ENCODE peak calls at places on chromosomes 5 and 9, in nine cellular contexts. One of them, this sample, is unnamed.

GRCh38 chr5:68252678-68253520 is 37.3 kb downstream of the PIK3R1 start:
- DNase-seq in NCI-H146: peak
- DNase-seq in brain microvascular endothelial cell: peak
- DNase-seq in stimulated activated CD4-positive, alpha-beta T cell treated with anti-CD3 and anti-CD28 coated beads, Interleukin-12 subunit alpha, Interleukin-12 subunit beta, amount 100 ng/mL, for 24 hours: peak
- DNase-seq in iris pigment epithelial cell: peak
- DNase-seq in HepG2: peak
- DNase-seq in ovary: peak
- DNase-seq in kidney glomerular epithelial cell: peak
- DNase-seq in RCC 7860: peak
- DNase-seq in this sample: peak

GRCh38 chr5:133236541-133236951 is 184.7 kb downstream of the HSPA4 start:
- DNase-seq in NCI-H146: no peak
- DNase-seq in ovary: no peak
- DNase-seq in iris pigment epithelial cell: no peak
- DNase-seq in stimulated activated CD4-positive, alpha-beta T cell treated with anti-CD3 and anti-CD28 coated beads, Interleukin-12 subunit alpha, Interleukin-12 subunit beta, amount 100 ng/mL, for 24 hours: no peak
- DNase-seq in HepG2: no peak
- DNase-seq in RCC 7860: no peak
- DNase-seq in brain microvascular endothelial cell: no peak
- DNase-seq in kidney glomerular epithelial cell: no peak
- DNase-seq in this sample: no peak

GRCh38 chr9:125551781-125552180 is 155.2 kb downstream of the MAPKAP1 start:
- DNase-seq in RCC 7860: no peak
- DNase-seq in iris pigment epithelial cell: no peak
- DNase-seq in brain microvascular endothelial cell: no peak
- DNase-seq in stimulated activated CD4-positive, alpha-beta T cell treated with anti-CD3 and anti-CD28 coated beads, Interleukin-12 subunit alpha, Interleukin-12 subunit beta, amount 100 ng/mL, for 24 hours: no peak
- DNase-seq in NCI-H146: no peak
- DNase-seq in kidney glomerular epithelial cell: no peak
- DNase-seq in ovary: no peak
- DNase-seq in HepG2: no peak
- DNase-seq in this sample: no peak

GRCh38 chr5:171420429-171421231 is 1.2 kb downstream of the FGF18 start:
- DNase-seq in ovary: peak
- DNase-seq in stimulated activated CD4-positive, alpha-beta T cell treated with anti-CD3 and anti-CD28 coated beads, Interleukin-12 subunit alpha, Interleukin-12 subunit beta, amount 100 ng/mL, for 24 hours: no peak
- DNase-seq in iris pigment epithelial cell: peak
- DNase-seq in NCI-H146: peak
- DNase-seq in RCC 7860: no peak
- DNase-seq in brain microvascular endothelial cell: peak
- DNase-seq in kidney glomerular epithelial cell: no peak
- DNase-seq in HepG2: no peak
- DNase-seq in this sample: no peak

GRCh38 chr5:52922384-52922783 is 66.8 kb upstream of the ITGA2 start:
- DNase-seq in NCI-H146: no peak
- DNase-seq in iris pigment epithelial cell: peak
- DNase-seq in brain microvascular endothelial cell: peak
- DNase-seq in ovary: no peak
- DNase-seq in RCC 7860: peak
- DNase-seq in stimulated activated CD4-positive, alpha-beta T cell treated with anti-CD3 and anti-CD28 coated beads, Interleukin-12 subunit alpha, Interleukin-12 subunit beta, amount 100 ng/mL, for 24 hours: no peak
- DNase-seq in kidney glomerular epithelial cell: peak
- DNase-seq in HepG2: peak
- DNase-seq in this sample: no peak

GRCh38 chr5:154721476-154722058 is 33.6 kb upstream of the LARP1 start:
- DNase-seq in RCC 7860: no peak
- DNase-seq in brain microvascular endothelial cell: no peak
- DNase-seq in ovary: no peak
- DNase-seq in NCI-H146: no peak
- DNase-seq in stimulated activated CD4-positive, alpha-beta T cell treated with anti-CD3 and anti-CD28 coated beads, Interleukin-12 subunit alpha, Interleukin-12 subunit beta, amount 100 ng/mL, for 24 hours: no peak
- DNase-seq in kidney glomerular epithelial cell: no peak
- DNase-seq in iris pigment epithelial cell: no peak
- DNase-seq in HepG2: no peak
- DNase-seq in this sample: no peak

GRCh38 chr5:126808619-126809018 is 31.7 kb downstream of the LMNB1 start:
- DNase-seq in stimulated activated CD4-positive, alpha-beta T cell treated with anti-CD3 and anti-CD28 coated beads, Interleukin-12 subunit alpha, Interleukin-12 subunit beta, amount 100 ng/mL, for 24 hours: no peak
- DNase-seq in kidney glomerular epithelial cell: peak
- DNase-seq in brain microvascular endothelial cell: peak
- DNase-seq in HepG2: peak
- DNase-seq in iris pigment epithelial cell: peak
- DNase-seq in RCC 7860: peak
- DNase-seq in ovary: no peak
- DNase-seq in NCI-H146: peak
- DNase-seq in this sample: no peak

GRCh38 chr9:122213102-122213588 is 15.6 kb downstream of the LHX6 start:
- DNase-seq in RCC 7860: no peak
- DNase-seq in brain microvascular endothelial cell: no peak
- DNase-seq in ovary: no peak
- DNase-seq in stimulated activated CD4-positive, alpha-beta T cell treated with anti-CD3 and anti-CD28 coated beads, Interleukin-12 subunit alpha, Interleukin-12 subunit beta, amount 100 ng/mL, for 24 hours: no peak
- DNase-seq in HepG2: no peak
- DNase-seq in kidney glomerular epithelial cell: no peak
- DNase-seq in NCI-H146: no peak
- DNase-seq in iris pigment epithelial cell: no peak
- DNase-seq in this sample: no peak

GRCh38 chr5:150401376-150402201 is 11.1 kb downstream of the CD74 start:
- DNase-seq in kidney glomerular epithelial cell: no peak
- DNase-seq in ovary: no peak
- DNase-seq in NCI-H146: no peak
- DNase-seq in stimulated activated CD4-positive, alpha-beta T cell treated with anti-CD3 and anti-CD28 coated beads, Interleukin-12 subunit alpha, Interleukin-12 subunit beta, amount 100 ng/mL, for 24 hours: no peak
- DNase-seq in RCC 7860: no peak
- DNase-seq in brain microvascular endothelial cell: no peak
- DNase-seq in HepG2: no peak
- DNase-seq in iris pigment epithelial cell: no peak
- DNase-seq in this sample: no peak

GRCh38 chr5:31827862-31828261 is 188.9 kb downstream of the PDZD2 start:
- DNase-seq in HepG2: no peak
- DNase-seq in ovary: no peak
- DNase-seq in brain microvascular endothelial cell: no peak
- DNase-seq in NCI-H146: no peak
- DNase-seq in stimulated activated CD4-positive, alpha-beta T cell treated with anti-CD3 and anti-CD28 coated beads, Interleukin-12 subunit alpha, Interleukin-12 subunit beta, amount 100 ng/mL, for 24 hours: no peak
- DNase-seq in kidney glomerular epithelial cell: no peak
- DNase-seq in iris pigment epithelial cell: peak
- DNase-seq in RCC 7860: peak
- DNase-seq in this sample: no peak

GRCh38 chr5:163867738-163868137 is 362.3 kb downstream of the MAT2B start:
- DNase-seq in ovary: no peak
- DNase-seq in kidney glomerular epithelial cell: no peak
- DNase-seq in stimulated activated CD4-positive, alpha-beta T cell treated with anti-CD3 and anti-CD28 coated beads, Interleukin-12 subunit alpha, Interleukin-12 subunit beta, amount 100 ng/mL, for 24 hours: no peak
- DNase-seq in NCI-H146: no peak
- DNase-seq in HepG2: no peak
- DNase-seq in RCC 7860: no peak
- DNase-seq in brain microvascular endothelial cell: peak
- DNase-seq in iris pigment epithelial cell: peak
- DNase-seq in this sample: no peak

GRCh38 chr9:16175461-16175860 is 622.6 kb downstream of the CCDC171 start:
- DNase-seq in ovary: no peak
- DNase-seq in brain microvascular endothelial cell: no peak
- DNase-seq in kidney glomerular epithelial cell: no peak
- DNase-seq in NCI-H146: no peak
- DNase-seq in stimulated activated CD4-positive, alpha-beta T cell treated with anti-CD3 and anti-CD28 coated beads, Interleukin-12 subunit alpha, Interleukin-12 subunit beta, amount 100 ng/mL, for 24 hours: no peak
- DNase-seq in RCC 7860: no peak
- DNase-seq in HepG2: no peak
- DNase-seq in iris pigment epithelial cell: no peak
- DNase-seq in this sample: no peak

GRCh38 chr5:72291601-72292000 is 28.4 kb downstream of the MRPS27 start:
- DNase-seq in brain microvascular endothelial cell: no peak
- DNase-seq in NCI-H146: peak
- DNase-seq in iris pigment epithelial cell: no peak
- DNase-seq in HepG2: no peak
- DNase-seq in stimulated activated CD4-positive, alpha-beta T cell treated with anti-CD3 and anti-CD28 coated beads, Interleukin-12 subunit alpha, Interleukin-12 subunit beta, amount 100 ng/mL, for 24 hours: no peak
- DNase-seq in RCC 7860: no peak
- DNase-seq in kidney glomerular epithelial cell: no peak
- DNase-seq in ovary: no peak
- DNase-seq in this sample: no peak

GRCh38 chr5:152113401-152113800 is 188.8 kb upstream of the GLRA1 start:
- DNase-seq in RCC 7860: no peak
- DNase-seq in HepG2: no peak
- DNase-seq in stimulated activated CD4-positive, alpha-beta T cell treated with anti-CD3 and anti-CD28 coated beads, Interleukin-12 subunit alpha, Interleukin-12 subunit beta, amount 100 ng/mL, for 24 hours: peak
- DNase-seq in NCI-H146: no peak
- DNase-seq in brain microvascular endothelial cell: peak
- DNase-seq in iris pigment epithelial cell: no peak
- DNase-seq in ovary: no peak
- DNase-seq in kidney glomerular epithelial cell: no peak
- DNase-seq in this sample: peak

GRCh38 chr5:42168091-42168670 is 243.1 kb downstream of the FBXO4 start:
- DNase-seq in NCI-H146: no peak
- DNase-seq in HepG2: no peak
- DNase-seq in kidney glomerular epithelial cell: no peak
- DNase-seq in iris pigment epithelial cell: no peak
- DNase-seq in brain microvascular endothelial cell: no peak
- DNase-seq in RCC 7860: no peak
- DNase-seq in stimulated activated CD4-positive, alpha-beta T cell treated with anti-CD3 and anti-CD28 coated beads, Interleukin-12 subunit alpha, Interleukin-12 subunit beta, amount 100 ng/mL, for 24 hours: no peak
- DNase-seq in ovary: no peak
- DNase-seq in this sample: no peak

GRCh38 chr5:158669275-158669674 is 430.4 kb downstream of the EBF1 start:
- DNase-seq in kidney glomerular epithelial cell: no peak
- DNase-seq in NCI-H146: no peak
- DNase-seq in RCC 7860: no peak
- DNase-seq in iris pigment epithelial cell: no peak
- DNase-seq in stimulated activated CD4-positive, alpha-beta T cell treated with anti-CD3 and anti-CD28 coated beads, Interleukin-12 subunit alpha, Interleukin-12 subunit beta, amount 100 ng/mL, for 24 hours: no peak
- DNase-seq in HepG2: no peak
- DNase-seq in ovary: no peak
- DNase-seq in brain microvascular endothelial cell: no peak
- DNase-seq in this sample: no peak

GRCh38 chr5:127562252-127562651 is 44.8 kb downstream of the PRRC1 start:
- DNase-seq in NCI-H146: peak
- DNase-seq in iris pigment epithelial cell: peak
- DNase-seq in RCC 7860: no peak
- DNase-seq in kidney glomerular epithelial cell: no peak
- DNase-seq in HepG2: peak
- DNase-seq in brain microvascular endothelial cell: no peak
- DNase-seq in stimulated activated CD4-positive, alpha-beta T cell treated with anti-CD3 and anti-CD28 coated beads, Interleukin-12 subunit alpha, Interleukin-12 subunit beta, amount 100 ng/mL, for 24 hours: no peak
- DNase-seq in ovary: peak
- DNase-seq in this sample: no peak

GRCh38 chr9:109986423-109987055 is 206.5 kb downstream of the PALM2AKAP2 start:
- DNase-seq in NCI-H146: no peak
- DNase-seq in RCC 7860: peak
- DNase-seq in HepG2: no peak
- DNase-seq in iris pigment epithelial cell: peak
- DNase-seq in brain microvascular endothelial cell: peak
- DNase-seq in ovary: no peak
- DNase-seq in kidney glomerular epithelial cell: peak
- DNase-seq in stimulated activated CD4-positive, alpha-beta T cell treated with anti-CD3 and anti-CD28 coated beads, Interleukin-12 subunit alpha, Interleukin-12 subunit beta, amount 100 ng/mL, for 24 hours: no peak
- DNase-seq in this sample: peak

GRCh38 chr5:128123936-128124335 is 40.4 kb downstream of the SLC12A2 start:
- DNase-seq in kidney glomerular epithelial cell: no peak
- DNase-seq in stimulated activated CD4-positive, alpha-beta T cell treated with anti-CD3 and anti-CD28 coated beads, Interleukin-12 subunit alpha, Interleukin-12 subunit beta, amount 100 ng/mL, for 24 hours: no peak
- DNase-seq in RCC 7860: no peak
- DNase-seq in HepG2: no peak
- DNase-seq in brain microvascular endothelial cell: no peak
- DNase-seq in ovary: no peak
- DNase-seq in iris pigment epithelial cell: no peak
- DNase-seq in NCI-H146: no peak
- DNase-seq in this sample: no peak

GRCh38 chr5:175148773-175149172 is 295.2 kb downstream of the DRD1 start:
- DNase-seq in brain microvascular endothelial cell: no peak
- DNase-seq in kidney glomerular epithelial cell: no peak
- DNase-seq in HepG2: no peak
- DNase-seq in stimulated activated CD4-positive, alpha-beta T cell treated with anti-CD3 and anti-CD28 coated beads, Interleukin-12 subunit alpha, Interleukin-12 subunit beta, amount 100 ng/mL, for 24 hours: no peak
- DNase-seq in NCI-H146: no peak
- DNase-seq in iris pigment epithelial cell: no peak
- DNase-seq in RCC 7860: no peak
- DNase-seq in ovary: no peak
- DNase-seq in this sample: no peak

GRCh38 chr5:59021837-59022514 is 439.1 kb downstream of the RAB3C start:
- DNase-seq in kidney glomerular epithelial cell: no peak
- DNase-seq in brain microvascular endothelial cell: no peak
- DNase-seq in NCI-H146: peak
- DNase-seq in HepG2: no peak
- DNase-seq in RCC 7860: no peak
- DNase-seq in stimulated activated CD4-positive, alpha-beta T cell treated with anti-CD3 and anti-CD28 coated beads, Interleukin-12 subunit alpha, Interleukin-12 subunit beta, amount 100 ng/mL, for 24 hours: no peak
- DNase-seq in ovary: no peak
- DNase-seq in iris pigment epithelial cell: no peak
- DNase-seq in this sample: no peak

GRCh38 chr9:78997296-78997695 is 574.5 kb upstream of the TLE4 start:
- DNase-seq in brain microvascular endothelial cell: no peak
- DNase-seq in iris pigment epithelial cell: no peak
- DNase-seq in stimulated activated CD4-positive, alpha-beta T cell treated with anti-CD3 and anti-CD28 coated beads, Interleukin-12 subunit alpha, Interleukin-12 subunit beta, amount 100 ng/mL, for 24 hours: no peak
- DNase-seq in HepG2: no peak
- DNase-seq in kidney glomerular epithelial cell: no peak
- DNase-seq in ovary: no peak
- DNase-seq in RCC 7860: no peak
- DNase-seq in NCI-H146: no peak
- DNase-seq in this sample: no peak

GRCh38 chr9:130201399-130201873 is 29.2 kb downstream of the NCS1 start:
- DNase-seq in NCI-H146: no peak
- DNase-seq in brain microvascular endothelial cell: no peak
- DNase-seq in ovary: no peak
- DNase-seq in kidney glomerular epithelial cell: peak
- DNase-seq in stimulated activated CD4-positive, alpha-beta T cell treated with anti-CD3 and anti-CD28 coated beads, Interleukin-12 subunit alpha, Interleukin-12 subunit beta, amount 100 ng/mL, for 24 hours: no peak
- DNase-seq in iris pigment epithelial cell: no peak
- DNase-seq in HepG2: no peak
- DNase-seq in RCC 7860: no peak
- DNase-seq in this sample: no peak

GRCh38 chr9:17437813-17438212 is 141.1 kb upstream of the SH3GL2 start:
- DNase-seq in NCI-H146: no peak
- DNase-seq in brain microvascular endothelial cell: no peak
- DNase-seq in RCC 7860: no peak
- DNase-seq in ovary: no peak
- DNase-seq in iris pigment epithelial cell: no peak
- DNase-seq in HepG2: no peak
- DNase-seq in kidney glomerular epithelial cell: no peak
- DNase-seq in stimulated activated CD4-positive, alpha-beta T cell treated with anti-CD3 and anti-CD28 coated beads, Interleukin-12 subunit alpha, Interleukin-12 subunit beta, amount 100 ng/mL, for 24 hours: no peak
- DNase-seq in this sample: no peak

GRCh38 chr9:94097788-94098413 is 13.6 kb downstream of the PTPDC1 start:
- DNase-seq in ovary: no peak
- DNase-seq in RCC 7860: peak
- DNase-seq in NCI-H146: no peak
- DNase-seq in stimulated activated CD4-positive, alpha-beta T cell treated with anti-CD3 and anti-CD28 coated beads, Interleukin-12 subunit alpha, Interleukin-12 subunit beta, amount 100 ng/mL, for 24 hours: no peak
- DNase-seq in iris pigment epithelial cell: peak
- DNase-seq in brain microvascular endothelial cell: peak
- DNase-seq in kidney glomerular epithelial cell: no peak
- DNase-seq in HepG2: no peak
- DNase-seq in this sample: no peak

GRCh38 chr5:176732736-176733585 is 77.4 kb upstream of the UNC5A start:
- DNase-seq in NCI-H146: no peak
- DNase-seq in kidney glomerular epithelial cell: no peak
- DNase-seq in ovary: no peak
- DNase-seq in RCC 7860: no peak
- DNase-seq in brain microvascular endothelial cell: no peak
- DNase-seq in HepG2: no peak
- DNase-seq in iris pigment epithelial cell: no peak
- DNase-seq in stimulated activated CD4-positive, alpha-beta T cell treated with anti-CD3 and anti-CD28 coated beads, Interleukin-12 subunit alpha, Interleukin-12 subunit beta, amount 100 ng/mL, for 24 hours: no peak
- DNase-seq in this sample: no peak

GRCh38 chr5:87735918-87736317 is 323.2 kb upstream of the CCNH start:
- DNase-seq in HepG2: no peak
- DNase-seq in ovary: no peak
- DNase-seq in RCC 7860: no peak
- DNase-seq in stimulated activated CD4-positive, alpha-beta T cell treated with anti-CD3 and anti-CD28 coated beads, Interleukin-12 subunit alpha, Interleukin-12 subunit beta, amount 100 ng/mL, for 24 hours: no peak
- DNase-seq in kidney glomerular epithelial cell: no peak
- DNase-seq in NCI-H146: no peak
- DNase-seq in brain microvascular endothelial cell: no peak
- DNase-seq in iris pigment epithelial cell: no peak
- DNase-seq in this sample: no peak

GRCh38 chr9:69376651-69377050 is 51.6 kb downstream of the ENTREP1 start:
- DNase-seq in iris pigment epithelial cell: peak
- DNase-seq in stimulated activated CD4-positive, alpha-beta T cell treated with anti-CD3 and anti-CD28 coated beads, Interleukin-12 subunit alpha, Interleukin-12 subunit beta, amount 100 ng/mL, for 24 hours: no peak
- DNase-seq in ovary: peak
- DNase-seq in NCI-H146: no peak
- DNase-seq in RCC 7860: peak
- DNase-seq in HepG2: no peak
- DNase-seq in brain microvascular endothelial cell: peak
- DNase-seq in kidney glomerular epithelial cell: peak
- DNase-seq in this sample: no peak

GRCh38 chr9:135757356-135757755 is 55.4 kb downstream of the KCNT1 start:
- DNase-seq in brain microvascular endothelial cell: no peak
- DNase-seq in iris pigment epithelial cell: no peak
- DNase-seq in HepG2: no peak
- DNase-seq in stimulated activated CD4-positive, alpha-beta T cell treated with anti-CD3 and anti-CD28 coated beads, Interleukin-12 subunit alpha, Interleukin-12 subunit beta, amount 100 ng/mL, for 24 hours: no peak
- DNase-seq in kidney glomerular epithelial cell: no peak
- DNase-seq in NCI-H146: no peak
- DNase-seq in ovary: no peak
- DNase-seq in RCC 7860: no peak
- DNase-seq in this sample: no peak

GRCh38 chr5:178941361-178941760 is 363 bp downstream of the ZNF454 start:
- DNase-seq in kidney glomerular epithelial cell: no peak
- DNase-seq in iris pigment epithelial cell: no peak
- DNase-seq in RCC 7860: no peak
- DNase-seq in brain microvascular endothelial cell: peak
- DNase-seq in ovary: peak
- DNase-seq in NCI-H146: no peak
- DNase-seq in HepG2: no peak
- DNase-seq in stimulated activated CD4-positive, alpha-beta T cell treated with anti-CD3 and anti-CD28 coated beads, Interleukin-12 subunit alpha, Interleukin-12 subunit beta, amount 100 ng/mL, for 24 hours: no peak
- DNase-seq in this sample: no peak

GRCh38 chr5:57863661-57864060 is 381.1 kb upstream of the ACTBL2 start:
- DNase-seq in ovary: no peak
- DNase-seq in stimulated activated CD4-positive, alpha-beta T cell treated with anti-CD3 and anti-CD28 coated beads, Interleukin-12 subunit alpha, Interleukin-12 subunit beta, amount 100 ng/mL, for 24 hours: no peak
- DNase-seq in brain microvascular endothelial cell: no peak
- DNase-seq in RCC 7860: peak
- DNase-seq in kidney glomerular epithelial cell: no peak
- DNase-seq in HepG2: no peak
- DNase-seq in iris pigment epithelial cell: no peak
- DNase-seq in NCI-H146: no peak
- DNase-seq in this sample: no peak

This sample was measured in T-helper 1 cell.